ENCODE peak calls at places on chromosomes 16 and 17, in eight cellular contexts. O, N, Q, D, W, J, S and F are unnamed samples.

GRCh38 chr16:5205394-5206040 is 107.9 kb upstream of the EEF2KMT start:
- DNase-seq in O (no peak), N (no peak), Q (no peak), D (no peak), W (no peak), J (no peak), S (no peak), F (no peak)

GRCh38 chr16:2500937-2501750 is 12.6 kb upstream of the ATP6V0C start:
- DNase-seq in O (peak; percentile 84), N (peak; percentile 97), Q (peak; percentile 87), D (peak; percentile 87), W (peak; percentile 76), J (peak; percentile 90), S (peak; percentile 69), F (peak; percentile 98)

GRCh38 chr17:4733073-4733531 is 1.9 kb downstream of the MED11 start:
- DNase-seq in O (peak; percentile 68), N (peak; percentile 63), Q (no peak), D (no peak), W (no peak), J (no peak), S (no peak), F (peak; percentile 31)

GRCh38 chr17:27494192-27495091 is 38.2 kb downstream of the KSR1 start:
- DNase-seq in O (peak; percentile 97), N (peak; percentile 84), Q (peak; percentile 96), D (peak; percentile 67), W (no peak), J (peak; percentile 50), S (no peak), F (peak; percentile 69)

GRCh38 chr17:28523186-28523585 is 17.0 kb downstream of the FOXN1 start:
- DNase-seq in O (no peak), N (no peak), Q (no peak), D (no peak), W (no peak), J (no peak), S (no peak), F (no peak)

GRCh38 chr16:27961296-27961620 is 102.3 kb downstream of the GSG1L start:
- DNase-seq in O (no peak), N (no peak), Q (no peak), D (no peak), W (no peak), J (no peak), S (no peak), F (no peak)

GRCh38 chr17:11372692-11373091 is 131.7 kb downstream of the SHISA6 start:
- DNase-seq in O (no peak), N (no peak), Q (no peak), D (no peak), W (no peak), J (no peak), S (no peak), F (no peak)

GRCh38 chr17:29145289-29146058 is 34.7 kb downstream of the MYO18A start:
- DNase-seq in O (peak; percentile 83), N (peak; percentile 92), Q (no peak), D (peak; percentile 61), W (no peak), J (peak; percentile 86), S (peak; percentile 55), F (peak; percentile 81)

GRCh38 chr17:80931421-80932265 is 60.0 kb upstream of the CHMP6 start:
- DNase-seq in O (peak; percentile 33), N (peak; percentile 93), Q (peak; percentile 60), D (no peak), W (peak; percentile 74), J (peak; percentile 68), S (no peak), F (peak; percentile 88)

GRCh38 chr16:79047337-79047736 is 553.2 kb downstream of the MAF start:
- DNase-seq in O (no peak), N (no peak), Q (no peak), D (no peak), W (no peak), J (peak; percentile 22), S (no peak), F (peak; percentile 14)

GRCh38 chr17:30172560-30172959 is 55.9 kb downstream of the NSRP1 start:
- DNase-seq in O (no peak), N (no peak), Q (no peak), D (no peak), W (no peak), J (no peak), S (no peak), F (no peak)

GRCh38 chr16:88455610-88456355 is 2.7 kb downstream of the ZFPM1 start:
- DNase-seq in O (peak; percentile 67), N (peak; percentile 82), Q (no peak), D (no peak), W (no peak), J (no peak), S (peak; percentile 61), F (peak; percentile 91)

GRCh38 chr16:27355610-27356009 is 41.8 kb downstream of the IL4R start:
- DNase-seq in O (peak; percentile 43), N (peak; percentile 91), Q (peak; percentile 78), D (peak; percentile 43), W (peak; percentile 43), J (peak; percentile 42), S (peak; percentile 18), F (peak; percentile 76)

DNA sequence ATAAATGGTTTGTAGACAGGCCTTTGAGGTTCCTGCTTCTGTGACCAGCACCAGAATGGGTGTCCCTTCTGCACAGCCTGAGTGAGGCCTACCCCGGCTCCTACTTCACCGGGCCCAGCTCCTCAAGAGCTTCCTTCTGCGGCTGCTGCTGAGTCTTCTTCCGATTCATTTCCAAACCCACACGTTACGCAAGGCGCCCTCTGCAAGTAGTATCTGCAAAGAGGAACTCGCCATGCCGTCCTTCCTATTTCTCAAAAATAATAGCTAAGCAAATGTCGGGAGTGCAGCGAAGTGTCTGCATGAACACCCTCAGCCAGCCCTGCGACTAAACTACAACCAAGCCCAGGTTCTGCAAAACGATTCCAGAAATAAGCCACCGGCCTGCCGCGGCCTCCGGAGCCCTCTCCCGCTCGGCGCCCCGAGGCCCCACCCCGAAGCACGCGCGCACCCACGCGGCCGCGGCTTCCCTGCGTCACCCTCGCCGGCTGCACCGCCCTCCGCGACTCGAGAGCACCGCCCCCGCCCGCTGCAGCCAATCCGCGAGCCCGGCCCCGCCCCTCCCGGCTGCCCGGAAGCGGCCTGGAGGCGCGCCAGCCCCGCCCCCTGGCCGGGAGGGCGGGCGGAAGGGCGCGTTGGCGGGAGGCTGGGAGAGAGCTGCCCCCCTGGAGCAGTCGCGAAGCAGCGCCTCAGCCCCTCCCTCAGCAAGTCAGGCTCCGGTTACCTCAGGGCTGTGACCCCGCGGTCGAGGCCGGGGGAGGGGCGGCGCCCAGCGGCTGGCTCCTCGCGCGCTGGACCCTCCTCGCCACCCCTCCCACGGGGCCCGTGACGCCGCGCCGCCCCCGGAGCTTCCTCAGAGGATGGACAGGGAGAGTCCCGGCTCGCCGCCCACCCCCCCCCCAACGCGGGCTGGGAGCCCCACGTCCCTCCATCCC is 8.3 kb downstream of the MNT start:
- DNase-seq in O (peak; percentile 96), N (peak; percentile 99), Q (peak; percentile 99), D (peak; percentile 98), W (peak; percentile 89), J (peak; percentile 90), S (peak; percentile 95), F (peak; percentile 99)
- H3K4me3 ChIP-seq in O (peak overlapping the region; percentile 51), N (peak overlapping the region; percentile 87), Q (peak overlapping the region; percentile 88), D (peak overlapping the region; percentile 89), W (peak overlapping the region; percentile 69), J (peak overlapping the region; percentile 73), S (peak overlapping the region; percentile 77), F (peak overlapping the region; percentile 77)

GRCh38 chr17:77571141-77571540 is 387.4 kb upstream of the TNRC6C start:
- DNase-seq in O (no peak), N (peak; percentile 56), Q (peak; percentile 43), D (no peak), W (no peak), J (no peak), S (no peak), F (peak; percentile 80)

GRCh38 chr17:77571562-77571981 is 386.9 kb upstream of the TNRC6C start:
- DNase-seq in O (no peak), N (no peak), Q (peak; percentile 69), D (no peak), W (no peak), J (no peak), S (no peak), F (peak; percentile 53)

GRCh38 chr17:77568540-77568939 is 390.0 kb upstream of the TNRC6C start:
- DNase-seq in O (no peak), N (peak; percentile 21), Q (no peak), D (no peak), W (no peak), J (no peak), S (no peak), F (no peak)

GRCh38 chr17:77570565-77570898 is 388.0 kb upstream of the TNRC6C start:
- DNase-seq in O (no peak), N (peak; percentile 42), Q (peak; percentile 51), D (no peak), W (no peak), J (no peak), S (no peak), F (peak; percentile 51)

GRCh38 chr17:77569846-77570564 is 388.5 kb upstream of the TNRC6C start:
- DNase-seq in O (no peak), N (peak; percentile 37), Q (peak; percentile 62), D (no peak), W (no peak), J (no peak), S (no peak), F (peak; percentile 26)
- H3K27me3 ChIP-seq in O (peaks cover 13% of the 10 kb centered on the region), N (peaks cover 18% of the 10 kb centered on the region), Q (no peaks in the 10 kb centered on the region), D (peaks cover 20% of the 10 kb centered on the region), W (peaks cover 51% of the 10 kb centered on the region), J (peaks cover 21% of the 10 kb centered on the region), S (peaks cover 4% of the 10 kb centered on the region), F (peaks cover 8% of the 10 kb centered on the region)

GRCh38 chr16:12833939-12834338 is 30.3 kb upstream of the CPPED1 start:
- DNase-seq in O (no peak), N (peak; percentile 77), Q (no peak), D (no peak), W (no peak), J (no peak), S (no peak), F (peak; percentile 17)

GRCh38 chr16:12837344-12837743 is 33.7 kb upstream of the CPPED1 start:
- DNase-seq in O (no peak), N (no peak), Q (no peak), D (no peak), W (no peak), J (no peak), S (no peak), F (no peak)

DNA sequence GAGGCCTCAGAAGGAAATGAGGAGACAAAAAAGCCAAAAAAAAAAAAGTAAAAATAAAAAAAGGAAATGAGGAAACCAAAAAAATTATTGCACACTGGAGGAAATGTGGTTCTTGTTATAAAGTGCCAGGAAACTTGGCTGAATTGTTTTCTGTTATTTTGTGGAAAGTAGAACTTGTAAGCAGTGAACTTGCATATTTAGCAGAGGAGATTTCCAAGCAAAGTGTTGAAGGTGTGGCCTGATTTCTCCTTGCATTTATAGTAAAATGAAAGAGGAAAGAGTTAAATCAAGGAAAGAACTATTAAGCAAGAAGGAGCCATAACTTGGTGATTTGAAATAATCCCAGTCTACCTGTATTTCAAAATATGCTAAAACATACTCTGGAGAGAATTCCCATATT is 34.1 kb upstream of the CPPED1 start:
- DNase-seq in O (no peak), N (no peak), Q (no peak), D (no peak), W (no peak), J (no peak), S (no peak), F (no peak)
- H3K4me3 ChIP-seq in O (no peak overlapping the region), N (no peak overlapping the region), Q (no peak overlapping the region), D (no peak overlapping the region), W (no peak overlapping the region), J (no peak overlapping the region), S (no peak overlapping the region), F (no peak overlapping the region)

DNA sequence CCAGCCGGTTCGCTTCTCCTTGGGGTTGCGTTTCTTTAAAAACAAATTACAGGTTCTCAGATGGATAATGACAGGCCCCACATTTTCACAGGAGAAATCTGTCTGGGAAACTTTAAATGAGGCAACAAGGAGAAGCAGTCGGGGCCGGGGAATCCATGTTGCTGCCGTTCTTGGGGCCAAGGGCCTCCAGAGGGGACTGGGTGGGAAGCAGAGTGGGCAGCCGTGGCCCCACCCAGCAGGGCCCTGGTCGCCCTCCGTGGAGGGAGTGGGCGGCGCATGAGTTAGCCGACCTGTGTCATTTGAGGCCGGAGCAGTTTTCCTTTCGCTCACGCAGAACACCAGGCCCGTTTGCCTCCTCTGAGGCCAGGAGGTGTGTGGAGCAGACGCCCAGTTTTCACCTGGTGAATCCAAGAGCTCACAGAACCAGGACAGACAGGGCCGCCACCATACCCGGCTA is 207.7 kb upstream of the CIBAR2 start:
- DNase-seq in O (no peak), N (no peak), Q (no peak), D (no peak), W (no peak), J (no peak), S (no peak), F (no peak)
- H3K27me3 ChIP-seq in O (no peaks in the 10 kb centered on the region), N (no peaks in the 10 kb centered on the region), Q (no peaks in the 10 kb centered on the region), D (no peaks in the 10 kb centered on the region), W (no peaks in the 10 kb centered on the region), J (no peaks in the 10 kb centered on the region), S (no peaks in the 10 kb centered on the region), F (no peaks in the 10 kb centered on the region)